ENCODE peak calls at places on chromosomes 13 and 19, in five cellular contexts. B is bronchial epithelial cell, I is HepG2, Z is thoracic aorta, D is endodermal cell. P is an unnamed sample.

GRCh38 chr13:102914629-102914935 is 68.8 kb downstream of the ERCC5 start:
- DNase-seq in Z (no peak), B (no peak), D (no peak), I (no peak), P (no peak)

GRCh38 chr19:11159598-11160001 is 4.0 kb upstream of the SPC24 start:
- DNase-seq in I (no peak), B (no peak), Z (no peak), D (no peak), P (no peak)

GRCh38 chr19:11736696-11737095 is 2.0 kb downstream of the ZNF823 start:
- DNase-seq in B (peak; percentile 18), D (no peak), Z (peak; percentile 2), I (no peak), P (peak; percentile 42)

GRCh38 chr19:58519087-58519354 is 589 bp downstream of the ZBTB45 start:
- DNase-seq in Z (no peak), B (peak; percentile 62), I (peak; percentile 73), D (peak; percentile 91), P (peak; percentile 81)

GRCh38 chr19:1936916-1937610 is 3.9 kb upstream of the CSNK1G2 start:
- DNase-seq in Z (no peak), D (no peak), I (no peak), B (no peak), P (no peak)

GRCh38 chr13:51997641-51998330 is 13.5 kb downstream of the ATP7B start:
- DNase-seq in B (no peak), D (peak; percentile 93), I (peak; percentile 90), Z (no peak), P (no peak)

GRCh38 chr13:41565221-41565620 is 107.9 kb downstream of the RGCC start:
- DNase-seq in B (no peak), Z (no peak), I (peak; percentile 24), D (no peak), P (peak; percentile 28)

GRCh38 chr13:114005206-114005720 is 31.4 kb upstream of the C13orf46 start:
- DNase-seq in Z (no peak), I (no peak), D (no peak), B (no peak), P (no peak)

GRCh38 chr13:110830331-110830730 is 84.5 kb downstream of the ANKRD10 start:
- DNase-seq in D (peak; percentile 46), Z (no peak), I (no peak), B (no peak), P (no peak)

GRCh38 chr13:37923236-37923635 is 53.7 kb upstream of the TRPC4 start:
- DNase-seq in D (no peak), B (no peak), Z (no peak), I (no peak), P (no peak)

GRCh38 chr19:43552616-43553015 is 19.6 kb downstream of the ZNF575 start:
- DNase-seq in Z (no peak), B (no peak), D (no peak), I (no peak), P (no peak)

GRCh38 chr19:48351341-48351752 is 12.4 kb downstream of the TMEM143 start:
- DNase-seq in I (peak; percentile 63), Z (no peak), D (peak; percentile 96), B (peak; percentile 27), P (peak; percentile 62)

GRCh38 chr13:44331446-44331845 is 42.2 kb upstream of the SERP2 start:
- DNase-seq in Z (no peak), D (no peak), B (no peak), I (no peak), P (no peak)

GRCh38 chr13:111204438-111205177 is 89.5 kb downstream of the ARHGEF7 start:
- DNase-seq in Z (peak; percentile 43), D (peak; percentile 76), B (peak; percentile 46), I (peak; percentile 43), P (peak; percentile 79)

GRCh38 chr19:19674315-19674714 is 5.7 kb downstream of the ZNF101 start:
- DNase-seq in I (no peak), D (no peak), B (no peak), Z (no peak), P (no peak)

GRCh38 chr13:101930331-101930730 is 471.5 kb downstream of the FGF14 start:
- DNase-seq in B (no peak), Z (no peak), I (no peak), D (no peak), P (no peak)

GRCh38 chr13:87884874-87885273 is 213.7 kb downstream of the SLITRK5 start:
- DNase-seq in Z (no peak), I (no peak), B (peak; percentile 5), D (peak; percentile 65), P (peak; percentile 9)

GRCh38 chr13:29918845-29919244 is 68.4 kb upstream of the UBL3 start:
- DNase-seq in I (no peak), B (peak; percentile 97), Z (no peak), D (no peak), P (peak; percentile 97)

GRCh38 chr13:73001971-73002370 is 56.8 kb upstream of the KLF5 start:
- DNase-seq in I (no peak), D (no peak), Z (no peak), B (no peak), P (no peak)

GRCh38 chr13:50149143-50149703 is 134.0 kb downstream of the KCNRG start:
- DNase-seq in D (no peak), Z (no peak), B (no peak), I (no peak), P (no peak)

GRCh38 chr13:48749699-48750473 is 96.2 kb downstream of the CYSLTR2 start:
- DNase-seq in Z (peak; percentile 75), I (peak; percentile 76), B (peak; percentile 100), D (peak; percentile 88), P (peak; percentile 99)

GRCh38 chr13:26759156-26759906 is 1.3 kb downstream of the GPR12 start:
- DNase-seq in Z (no peak), B (no peak), I (no peak), D (no peak), P (no peak)

GRCh38 chr19:45906221-45906620 is 3.8 kb upstream of the MYPOP start:
- DNase-seq in I (no peak), D (no peak), Z (no peak), B (peak; percentile 78), P (peak; percentile 78)

GRCh38 chr13:35086667-35087066 is 144.6 kb downstream of the NBEA start:
- DNase-seq in D (no peak), I (no peak), B (peak; percentile 66), Z (no peak), P (peak; percentile 41)
- H3K4me3 ChIP-seq in D (no peak overlapping the region), I (no peak overlapping the region), B (no peak overlapping the region), Z (no peak overlapping the region), P (no peak overlapping the region)

GRCh38 chr19:14494910-14495677 is 833 bp downstream of the GIPC1 start:
- DNase-seq in Z (no peak), I (no peak), D (no peak), B (peak; percentile 70), P (peak; percentile 82)

GRCh38 chr19:14495678-14496028 is 274 bp downstream of the GIPC1 start:
- DNase-seq in Z (no peak), B (no peak), D (no peak), I (no peak), P (no peak)

GRCh38 chr19:14496029-14496848 is at the start of gene GIPC1:
- DNase-seq in I (peak; percentile 96), B (peak; percentile 92), Z (peak; percentile 82), D (peak; percentile 99), P (peak; percentile 100)

GRCh38 chr19:14492756-14493337 is 3.1 kb downstream of the GIPC1 start:
- DNase-seq in B (no peak), I (no peak), D (no peak), Z (no peak), P (no peak)

GRCh38 chr19:14494451-14494850 is 1.5 kb downstream of the GIPC1 start:
- DNase-seq in B (no peak), I (no peak), Z (no peak), D (no peak), P (no peak)
- H3K4me3 ChIP-seq in B (peak overlapping the region; percentile 82), I (peak overlapping the region; percentile 84), Z (peak overlapping the region; percentile 94), D (peak overlapping the region; percentile 96), P (peak overlapping the region; percentile 89)

GRCh38 chr19:39146686-39147450 is 21.3 kb downstream of the PAK4 start:
- DNase-seq in Z (no peak), B (no peak), I (no peak), D (no peak), P (no peak)
- H3K4me3 ChIP-seq in Z (no peak overlapping the region), B (no peak overlapping the region), I (no peak overlapping the region), D (no peak overlapping the region), P (no peak overlapping the region)

GRCh38 chr19:4337906-4338440 is 654 bp downstream of the STAP2 start:
- DNase-seq in D (peak; percentile 65), I (peak; percentile 76), B (no peak), Z (no peak), P (peak; percentile 21)
- H3K4me3 ChIP-seq in D (peak overlapping the region; percentile 58), I (peak overlapping the region; percentile 86), B (peak overlapping the region; percentile 73), Z (peak overlapping the region; percentile 62), P (peak overlapping the region; percentile 75)

P was measured in epithelial cell of esophagus.